ENCODE peak calls at places on chromosomes 2 and 18, in seven cellular contexts. C, D, M, Q, T, Y and B are unnamed samples.

GRCh38 chr18:76402026-76402990 is 92.7 kb downstream of the ZNF516 start:
- DNase-seq in Y (no peak), T (no peak), M (no peak), D (no peak), C (no peak), Q (no peak), B (no peak)

GRCh38 chr2:317501-318424 is 29.9 kb upstream of the ALKAL2 start:
- DNase-seq in C (no peak), Q (no peak), T (peak; percentile 59), M (no peak), Y (no peak), D (no peak), B (no peak)

GRCh38 chr2:234836251-234836650 is 115.6 kb upstream of the SH3BP4 start:
- DNase-seq in D (no peak), Q (no peak), T (no peak), Y (no peak), C (peak; percentile 3), M (no peak), B (no peak)

GRCh38 chr2:210617732-210618330 is 61.4 kb downstream of the CPS1 start:
- DNase-seq in M (peak; percentile 72), Y (no peak), D (no peak), Q (peak; percentile 18), C (peak; percentile 73), T (peak; percentile 64), B (no peak)

GRCh38 chr2:182165196-182165595 is 179.5 kb downstream of the PPP1R1C start:
- DNase-seq in T (peak; percentile 49), Q (no peak), C (no peak), Y (no peak), D (no peak), M (no peak), B (no peak)

GRCh38 chr18:63936156-63936931 is 12.8 kb upstream of the HMSD start:
- DNase-seq in M (peak; percentile 97), T (peak; percentile 92), Q (peak; percentile 19), C (peak; percentile 90), D (peak; percentile 48), Y (peak; percentile 8), B (peak; percentile 19)

GRCh38 chr2:34188464-34188863 is 589.4 kb upstream of the FAM98A start:
- DNase-seq in D (no peak), M (no peak), T (no peak), C (no peak), Y (no peak), Q (no peak), B (no peak)

GRCh38 chr18:55405655-55406373 is 182.2 kb downstream of the TCF4 start:
- DNase-seq in C (peak; percentile 94), D (peak; percentile 69), T (peak; percentile 95), M (peak; percentile 60), Y (no peak), Q (peak; percentile 11), B (peak; percentile 83)

GRCh38 chr2:173299764-173300163 is 54.9 kb upstream of the CDCA7 start:
- DNase-seq in D (no peak), M (no peak), Y (no peak), Q (no peak), T (no peak), C (no peak), B (no peak)

GRCh38 chr18:21599585-21600525 is 649 bp downstream of the ESCO1 start:
- DNase-seq in C (peak; percentile 64), M (peak; percentile 84), Q (peak; percentile 73), Y (no peak), D (no peak), T (peak; percentile 71), B (no peak)

GRCh38 chr2:23384551-23385349 is at the start of gene KLHL29:
- DNase-seq in M (peak; percentile 87), D (no peak), Y (peak; percentile 66), C (peak; percentile 91), T (peak; percentile 90), Q (peak; percentile 94), B (peak; percentile 87)

GRCh38 chr2:43104106-43104505 is 122.3 kb downstream of the ZFP36L2 start:
- DNase-seq in M (no peak), Q (no peak), T (no peak), D (no peak), C (no peak), Y (no peak), B (no peak)

GRCh38 chr2:77479895-77480294 is 42.3 kb downstream of the LRRTM4 start:
- DNase-seq in T (no peak), D (no peak), C (no peak), Q (no peak), Y (no peak), M (no peak), B (no peak)

GRCh38 chr2:222424281-222424728 is at the start of gene SGPP2:
- DNase-seq in Q (no peak), D (no peak), Y (no peak), C (no peak), T (no peak), M (no peak), B (no peak)

GRCh38 chr2:98579926-98580325 is 28.4 kb downstream of the COA5 start:
- DNase-seq in Q (no peak), D (no peak), M (no peak), Y (no peak), T (no peak), C (no peak), B (no peak)

GRCh38 chr2:84959045-84959493 is 11.9 kb upstream of the KCMF1 start:
- DNase-seq in M (no peak), Q (no peak), C (peak; percentile 78), D (no peak), Y (no peak), T (peak; percentile 88), B (no peak)

GRCh38 chr18:79394438-79395307 is 1.1 kb upstream of the NFATC1 start:
- DNase-seq in M (peak; percentile 71), Q (no peak), Y (peak; percentile 53), T (peak; percentile 85), C (peak; percentile 82), D (no peak), B (peak; percentile 66)

GRCh38 chr2:40168546-40168945 is 283.3 kb downstream of the SLC8A1 start:
- DNase-seq in Y (no peak), C (peak; percentile 32), M (no peak), Q (no peak), T (peak; percentile 36), D (no peak), B (no peak)

GRCh38 chr2:167749016-167749415 is 498.4 kb downstream of the STK39 start:
- DNase-seq in M (no peak), C (no peak), D (no peak), T (peak; percentile 4), Y (no peak), Q (no peak), B (no peak)

GRCh38 chr2:672606-672905 is 4.7 kb downstream of the TMEM18 start:
- DNase-seq in D (no peak), M (peak; percentile 69), T (no peak), Q (no peak), C (no peak), Y (no peak), B (no peak)

GRCh38 chr2:120134263-120134662 is 88.9 kb downstream of the TMEM185B start:
- DNase-seq in C (peak; percentile 36), D (no peak), T (peak; percentile 95), Y (no peak), Q (no peak), M (no peak), B (no peak)

GRCh38 chr18:79348066-79348465 is 47.7 kb upstream of the NFATC1 start:
- DNase-seq in Y (no peak), D (no peak), T (peak; percentile 6), M (no peak), C (no peak), Q (no peak), B (no peak)

GRCh38 chr2:121898483-121898882 is 143.0 kb downstream of the TSN start:
- DNase-seq in D (no peak), M (no peak), Y (no peak), C (no peak), Q (no peak), T (peak; percentile 83), B (no peak)

GRCh38 chr2:66888791-66889631 is 454.1 kb downstream of the MEIS1 start:
- DNase-seq in T (peak; percentile 96), Q (no peak), D (no peak), C (peak; percentile 87), Y (no peak), M (no peak), B (no peak)

GRCh38 chr2:41722668-41723369 is 325.0 kb upstream of the PKDCC start:
- DNase-seq in T (no peak), C (peak; percentile 14), Y (no peak), D (peak; percentile 11), M (no peak), Q (no peak), B (peak; percentile 53)

GRCh38 chr18:11948852-11949523 is 32.3 kb upstream of the IMPA2 start:
- DNase-seq in D (no peak), T (peak; percentile 55), Q (no peak), Y (no peak), C (peak; percentile 65), M (no peak), B (no peak)

GRCh38 chr2:7392076-7392787 is 475.0 kb downstream of the RNF144A start:
- DNase-seq in C (peak; percentile 12), Y (no peak), M (no peak), D (no peak), Q (peak; percentile 25), T (peak; percentile 50), B (no peak)

GRCh38 chr2:72497761-72498160 is 328.1 kb downstream of the EXOC6B start:
- DNase-seq in D (no peak), C (peak; percentile 29), Q (no peak), Y (no peak), T (peak; percentile 26), M (no peak), B (no peak)

GRCh38 chr2:205347899-205348298 is 334.4 kb upstream of the NRP2 start:
- DNase-seq in Q (no peak), D (no peak), T (no peak), Y (no peak), M (no peak), C (peak; percentile 51), B (no peak)

GRCh38 chr2:54239427-54239826 is 16.6 kb downstream of the TSPYL6 start:
- DNase-seq in Y (no peak), Q (no peak), C (peak; percentile 50), T (peak; percentile 90), D (no peak), M (no peak), B (no peak)
- H3K4me1 ChIP-seq in Y (no peaks in the 10 kb centered on the region), Q (no peaks in the 10 kb centered on the region), C (peaks cover 37% of the 10 kb centered on the region), T (peaks cover 29% of the 10 kb centered on the region), D (peaks cover 19% of the 10 kb centered on the region), M (no peaks in the 10 kb centered on the region), B (peaks cover 4% of the 10 kb centered on the region)

DNA sequence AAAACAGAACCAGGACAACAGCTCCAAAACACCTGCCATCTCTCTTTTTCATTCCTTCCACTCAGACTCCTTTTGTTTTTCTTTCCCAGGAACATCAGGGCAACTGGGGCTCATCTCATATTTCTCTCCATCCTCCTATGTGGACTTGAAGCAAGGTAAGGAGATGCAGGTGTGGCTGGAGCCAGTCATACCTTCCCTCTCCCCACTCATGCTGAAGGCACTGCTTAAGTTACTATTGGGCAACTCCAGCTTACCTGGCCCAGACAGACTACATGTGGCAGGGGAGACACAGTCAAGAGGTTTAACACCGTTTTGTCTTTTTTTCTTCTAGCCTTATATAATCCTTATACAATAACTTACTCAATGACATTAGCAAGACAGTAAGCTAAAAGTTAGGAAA is 38.4 kb downstream of the LAMA1 start:
- DNase-seq in C (no peak), D (no peak), M (no peak), Y (no peak), T (no peak), Q (no peak), B (no peak)
- H3K27me3 ChIP-seq in C (no peaks in the 10 kb centered on the region), D (no peaks in the 10 kb centered on the region), M (no peaks in the 10 kb centered on the region), Y (no peaks in the 10 kb centered on the region), T (no peaks in the 10 kb centered on the region), Q (peaks cover 13% of the 10 kb centered on the region), B (no peaks in the 10 kb centered on the region)

GRCh38 chr2:207252416-207252815 is 86.7 kb upstream of the KLF7 start:
- DNase-seq in T (no peak), C (no peak), Y (no peak), Q (no peak), D (no peak), M (no peak), B (no peak)
- H3K4me1 ChIP-seq in T (peaks cover 90% of the 10 kb centered on the region), C (peaks cover 52% of the 10 kb centered on the region), Y (no peaks in the 10 kb centered on the region), Q (peaks cover 48% of the 10 kb centered on the region), D (peaks cover 4% of the 10 kb centered on the region), M (peaks cover 79% of the 10 kb centered on the region), B (peaks cover 2% of the 10 kb centered on the region)

GRCh38 chr2:28507806-28508764 is 12.2 kb downstream of the PLB1 start:
- DNase-seq in C (no peak), T (no peak), Y (no peak), M (no peak), Q (peak; percentile 54), D (no peak), B (no peak)
- H3K27me3 ChIP-seq in C (peaks cover 13% of the 10 kb centered on the region), T (peaks cover 7% of the 10 kb centered on the region), Y (no peaks in the 10 kb centered on the region), M (no peaks in the 10 kb centered on the region), Q (peaks cover 7% of the 10 kb centered on the region), D (no peaks in the 10 kb centered on the region), B (no peaks in the 10 kb centered on the region)